ENCODE peak calls at places on chromosomes 1 and 21, in seven cellular contexts. V is hepatocyte, T is fibroblast of lung, G is endodermal cell, N is mesenchymal stem cell, F is SK-N-SH, Q is upper lobe of right lung. S is an unnamed sample. For H3K4me1, the result is how much of the 10 kb centered on the place peaks cover.

GRCh38 chr1:21068937-21069336 is 107.8 kb downstream of the EIF4G3 start:
- DNase-seq in V (no peak), T (peak), G (no peak), N (no peak), F (no peak), Q (no peak), S (no peak)

GRCh38 chr1:15744122-15744679 is 1.9 kb downstream of the TMEM82 start:
- DNase-seq in V (no peak), T (no peak), G (peak), N (no peak), F (no peak), Q (no peak), S (no peak)

GRCh38 chr1:112957133-112957812 is 1.3 kb upstream of the SLC16A1 start:
- DNase-seq in V (peak), T (peak), G (peak), N (peak), F (peak), Q (no peak), S (peak)

GRCh38 chr1:11929849-11930248 is 3.6 kb upstream of the KIAA2013 start:
- DNase-seq in V (peak), T (no peak), G (no peak), N (peak), F (peak), Q (no peak), S (peak)

GRCh38 chr1:10779201-10779600 is 17.2 kb downstream of the CASZ1 start:
- DNase-seq in V (no peak), T (peak), G (no peak), N (no peak), F (no peak), Q (peak), S (peak)

GRCh38 chr1:62466982-62467532 is 30.2 kb downstream of the USP1 start:
- DNase-seq in V (peak), T (peak), G (no peak), N (no peak), F (no peak), Q (no peak), S (no peak)

GRCh38 chr1:225877570-225877969 is 4.6 kb downstream of the TMEM63A start:
- DNase-seq in V (peak), T (peak), G (peak), N (peak), F (peak), Q (peak), S (peak)

GRCh38 chr1:193260925-193261324 is 74.5 kb upstream of the B3GALT2 start:
- DNase-seq in V (no peak), T (no peak), G (no peak), N (peak), F (no peak), Q (no peak), S (no peak)

GRCh38 chr1:204751480-204751879 is 65.9 kb upstream of the LRRN2 start:
- DNase-seq in V (no peak), T (no peak), G (no peak), N (no peak), F (no peak), Q (no peak), S (no peak)

GRCh38 chr1:117372863-117373412 is 5.7 kb downstream of the MAN1A2 start:
- DNase-seq in V (no peak), T (peak), G (no peak), N (no peak), F (no peak), Q (no peak), S (no peak)
- H3K4me1 ChIP-seq in V (under half), T (under half), G (under half), N (under half), F (under half), Q (under half), S (under half)

GRCh38 chr1:42947965-42948732 is 10.5 kb downstream of the SLC2A1 start:
- DNase-seq in V (no peak), T (no peak), G (no peak), N (no peak), F (peak), Q (no peak), S (no peak)
- H3K4me1 ChIP-seq in V (under half), T (under half), G (under half), N (half or more), F (under half), Q (under half), S (under half)

GRCh38 chr1:25548601-25549000 is 5.2 kb downstream of the LDLRAP1 start:
- DNase-seq in V (no peak), T (no peak), G (no peak), N (no peak), F (no peak), Q (no peak), S (no peak)
- H3K4me1 ChIP-seq in V (under half), T (under half), G (under half), N (under half), F (under half), Q (half or more), S (under half)

GRCh38 chr21:31449912-31450535 is 106.0 kb upstream of the TIAM1 start:
- DNase-seq in V (no peak), T (no peak), G (no peak), N (no peak), F (no peak), Q (no peak), S (no peak)
- H3K4me1 ChIP-seq in V (under half), T (under half), G (under half), N (under half), F (under half), Q (under half), S (under half)

DNA sequence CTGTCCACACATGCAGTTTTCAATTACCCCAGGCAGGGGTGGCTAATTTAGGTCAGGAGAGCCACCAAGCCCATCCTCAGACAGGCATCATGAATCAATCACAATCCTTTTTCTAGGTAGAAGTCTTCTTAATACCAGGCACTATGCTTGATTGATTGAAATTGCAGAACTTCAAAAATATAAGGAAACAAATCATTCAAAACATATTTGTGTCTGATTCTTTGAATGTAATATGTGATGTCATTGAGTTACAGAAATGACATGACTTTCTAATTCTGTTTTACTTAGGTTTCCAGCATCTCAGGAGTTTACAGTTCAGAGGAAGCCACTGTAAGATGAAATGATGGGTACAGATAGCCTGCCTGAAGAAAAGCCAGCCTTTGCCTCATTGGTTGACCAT is 26.7 kb downstream of the RXRG start:
- DNase-seq in V (no peak), T (no peak), G (no peak), N (no peak), F (no peak), Q (no peak), S (no peak)
- H3K4me1 ChIP-seq in V (under half), T (under half), G (under half), N (under half), F (under half), Q (under half), S (under half)

DNA sequence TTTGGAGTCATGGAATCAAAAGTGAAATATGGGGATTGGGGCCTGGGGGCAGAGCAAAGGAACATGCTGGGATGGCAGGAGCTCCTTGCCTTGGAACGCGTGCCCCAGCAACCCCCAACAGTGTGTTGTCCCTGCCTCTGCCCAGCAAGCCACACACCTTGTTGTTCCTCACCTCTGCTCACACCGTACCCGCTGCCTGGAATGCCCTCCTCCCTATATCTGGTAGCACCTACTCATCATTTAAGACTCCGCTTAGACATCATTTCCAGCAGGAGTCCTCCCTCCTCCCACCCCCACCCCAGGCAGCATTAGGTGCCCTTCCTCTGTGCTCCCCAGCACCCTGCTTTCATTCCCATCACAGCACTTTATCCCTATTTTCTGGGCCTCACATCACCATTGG is 7.8 kb downstream of the NECTIN4 start:
- DNase-seq in V (no peak), T (no peak), G (no peak), N (no peak), F (no peak), Q (no peak), S (no peak)
- H3K4me1 ChIP-seq in V (under half), T (under half), G (under half), N (under half), F (under half), Q (under half), S (under half)

DNA sequence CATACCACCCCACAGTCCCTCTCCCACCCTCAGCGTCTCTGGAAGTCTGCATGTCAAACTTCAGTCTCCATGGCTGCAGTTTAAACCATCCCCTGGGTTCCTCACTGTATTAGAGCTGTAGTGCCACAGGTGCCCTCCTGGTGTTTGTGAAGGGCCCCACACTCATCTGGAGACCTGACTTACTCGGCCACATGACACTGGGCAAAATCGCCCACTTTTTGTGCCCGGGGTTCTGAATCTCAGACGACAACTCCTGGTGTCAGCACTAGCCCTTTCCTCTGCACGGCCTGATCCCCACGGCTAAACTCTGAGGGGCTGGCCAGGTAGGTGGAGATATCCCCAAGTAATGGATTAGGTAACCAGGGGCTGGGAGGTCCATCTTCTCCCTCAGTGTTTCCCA is 6.5 kb downstream of the INKA2 start:
- DNase-seq in V (no peak), T (no peak), G (no peak), N (no peak), F (no peak), Q (no peak), S (no peak)
- H3K4me1 ChIP-seq in V (under half), T (under half), G (under half), N (under half), F (under half), Q (under half), S (under half)

GRCh38 chr1:153643825-153644224 is 10.0 kb downstream of the CHTOP start:
- DNase-seq in V (no peak), T (no peak), G (no peak), N (no peak), F (no peak), Q (no peak), S (no peak)
- H3K4me1 ChIP-seq in V (under half), T (under half), G (under half), N (under half), F (under half), Q (under half), S (under half)

GRCh38 chr1:228163004-228163753 is 2.4 kb upstream of the IBA57 start:
- DNase-seq in V (peak), T (peak), G (no peak), N (no peak), F (no peak), Q (peak), S (no peak)
- H3K4me1 ChIP-seq in V (under half), T (under half), G (under half), N (under half), F (under half), Q (under half), S (under half)